ENCODE peak calls at places on chromosome 13, in seven cellular contexts. E is GM12878, C is dorsolateral prefrontal cortex, U is HL-60, B is PC-3, I is AG04450, O is brain microvascular endothelial cell. F is an unnamed sample.

GRCh38 chr13:113915012-113915763 is 51.3 kb upstream of the GAS6 start:
- DNase-seq in B (no peak), I (no peak), O (no peak), U (no peak), C (no peak), E (no peak), F (no peak)

GRCh38 chr13:67620665-67621064 is 390.5 kb upstream of the PCDH9 start:
- DNase-seq in U (no peak), B (no peak), I (peak), E (no peak), O (no peak), C (no peak), F (no peak)

GRCh38 chr13:24995225-24995804 is 100.6 kb upstream of the PABPC3 start:
- DNase-seq in E (no peak), U (no peak), B (peak), C (peak), I (peak), O (peak), F (peak)

GRCh38 chr13:112890316-112891131 is 78.5 kb upstream of the MCF2L start:
- DNase-seq in C (no peak), B (no peak), I (no peak), U (no peak), E (no peak), O (no peak), F (no peak)

GRCh38 chr13:65724261-65724660 is 1505.9 kb downstream of the PCDH9 start:
- DNase-seq in B (no peak), U (no peak), E (no peak), C (no peak), O (peak), I (no peak), F (no peak)

GRCh38 chr13:100508391-100508790 is 80.2 kb downstream of the GGACT start:
- DNase-seq in O (no peak), B (no peak), I (no peak), E (no peak), U (no peak), C (no peak), F (no peak)

GRCh38 chr13:52141299-52141698 is 12.4 kb upstream of the NEK5 start:
- DNase-seq in E (no peak), O (no peak), I (no peak), U (no peak), C (no peak), B (no peak), F (no peak)

GRCh38 chr13:77584111-77584510 is 48.6 kb downstream of the SCEL start:
- DNase-seq in I (no peak), U (no peak), B (no peak), O (no peak), C (peak), E (no peak), F (no peak)

GRCh38 chr13:106560791-106561190 is 7.1 kb downstream of the ARGLU1 start:
- DNase-seq in B (no peak), I (no peak), U (no peak), O (no peak), C (no peak), E (no peak), F (no peak)

GRCh38 chr13:30465541-30466357 is at the start of gene HMGB1:
- DNase-seq in O (peak), U (peak), B (peak), I (peak), C (peak), E (peak), F (peak)
- H3K4me3 ChIP-seq in O (peak), U (peak), B (peak), I (peak), C (peak), E (peak), F (peak)

DNA sequence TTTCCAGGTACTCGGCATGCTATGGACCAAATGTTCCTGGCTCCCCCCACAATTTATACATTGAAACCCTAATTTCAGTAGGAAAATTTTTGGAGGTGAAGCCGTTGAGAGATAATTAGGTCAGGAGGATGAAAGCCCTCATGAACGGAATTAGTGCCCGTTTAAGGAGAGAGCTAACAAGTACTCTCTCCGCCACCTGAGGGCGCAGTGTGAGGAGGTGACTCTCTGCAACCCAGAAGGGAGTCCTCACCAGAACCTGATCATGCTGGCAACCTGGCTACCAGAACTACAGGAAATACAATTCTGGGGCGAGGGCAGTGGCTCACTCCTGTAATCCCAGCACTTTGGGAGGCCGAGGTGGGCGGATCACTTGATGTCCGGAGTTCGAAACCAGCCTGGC is 397.8 kb downstream of the SLITRK5 start:
- DNase-seq in U (no peak), B (peak), C (no peak), O (no peak), E (no peak), I (no peak), F (no peak)
- TF ChIP-seq CTCF in U (no peak), B (peak), C (no peak), O (no peak), E (no peak), I (no peak), F (no peak)

GRCh38 chr13:92259523-92259922 is 861.1 kb downstream of the GPC5 start:
- DNase-seq in E (no peak), U (no peak), I (no peak), B (no peak), C (no peak), O (no peak), F (peak)
- H3K4me3 ChIP-seq in E (no peak), U (no peak), I (no peak), B (no peak), C (no peak), O (no peak), F (no peak)

DNA sequence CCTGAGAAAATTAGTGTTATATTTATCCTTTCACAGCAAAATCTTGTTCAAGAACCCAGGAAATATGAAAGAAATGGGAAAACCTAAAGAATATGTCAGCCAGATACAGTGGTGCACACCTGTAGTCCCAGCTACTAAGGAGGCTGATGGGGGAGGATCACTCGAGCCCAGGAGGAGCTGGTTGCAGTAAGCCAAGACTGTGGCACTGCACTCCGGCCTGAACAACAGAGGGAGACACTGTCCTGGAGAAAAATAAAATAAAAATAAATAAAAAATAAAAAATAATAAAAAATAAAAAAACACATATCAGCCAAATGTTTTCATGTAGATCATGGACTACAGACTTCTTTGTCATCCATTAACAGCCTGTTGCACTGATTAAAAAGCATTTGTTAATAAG is 244.8 kb upstream of the KLHL1 start:
- DNase-seq in C (no peak), O (no peak), E (no peak), U (no peak), B (peak), I (no peak), F (no peak)
- TF ChIP-seq CTCF in C (no peak), O (peak), E (no peak), U (no peak), B (no peak), I (no peak), F (no peak)

DNA sequence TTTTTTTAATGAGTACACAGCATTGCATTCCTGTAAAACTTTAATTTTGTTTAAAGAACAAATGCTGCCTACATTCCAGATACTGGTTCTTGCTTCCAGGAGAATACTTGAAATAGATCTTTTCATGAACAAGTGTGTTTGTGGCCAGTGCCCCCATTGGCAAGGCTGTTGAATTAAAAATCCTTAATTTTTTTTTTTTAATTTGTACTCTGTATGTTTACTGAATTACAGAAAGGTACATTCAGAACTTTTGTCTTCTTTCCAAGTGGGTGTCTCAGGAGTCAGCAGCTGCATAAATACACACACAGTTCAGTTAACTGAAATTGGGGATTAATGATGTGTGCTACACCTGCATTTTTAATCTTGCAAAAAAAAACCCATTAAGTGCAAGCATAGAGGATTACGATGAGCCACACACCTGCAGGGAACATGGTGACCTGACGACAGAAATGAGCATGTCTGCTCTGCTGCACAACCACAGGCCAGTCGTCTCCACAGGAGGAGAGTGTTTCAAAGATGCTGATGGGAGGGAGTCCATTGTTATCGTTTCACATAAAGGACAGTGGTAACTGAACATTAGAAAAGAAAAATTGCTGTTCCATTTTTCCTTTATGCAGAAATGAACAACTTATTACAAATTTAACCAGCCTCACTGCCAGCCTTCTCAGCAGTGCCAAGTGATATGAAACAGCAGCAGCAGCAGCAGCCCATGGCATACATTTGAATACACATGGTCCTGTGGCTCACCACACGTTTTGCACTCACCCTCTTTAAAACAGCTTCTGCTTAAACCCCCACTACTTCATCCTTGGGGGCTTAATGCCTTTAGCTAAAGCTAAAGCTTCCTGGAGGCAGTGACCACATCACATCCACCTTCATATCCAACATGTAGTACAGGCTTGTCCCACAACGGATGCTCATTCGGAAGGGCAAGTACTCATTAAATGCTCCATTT is 72.3 kb upstream of the RFC3 start:
- DNase-seq in C (no peak), O (no peak), E (no peak), B (no peak), U (no peak), I (no peak), F (no peak)
- H3K4me3 ChIP-seq in C (no peak), O (no peak), E (peak), B (no peak), U (no peak), I (no peak), F (no peak)

DNA sequence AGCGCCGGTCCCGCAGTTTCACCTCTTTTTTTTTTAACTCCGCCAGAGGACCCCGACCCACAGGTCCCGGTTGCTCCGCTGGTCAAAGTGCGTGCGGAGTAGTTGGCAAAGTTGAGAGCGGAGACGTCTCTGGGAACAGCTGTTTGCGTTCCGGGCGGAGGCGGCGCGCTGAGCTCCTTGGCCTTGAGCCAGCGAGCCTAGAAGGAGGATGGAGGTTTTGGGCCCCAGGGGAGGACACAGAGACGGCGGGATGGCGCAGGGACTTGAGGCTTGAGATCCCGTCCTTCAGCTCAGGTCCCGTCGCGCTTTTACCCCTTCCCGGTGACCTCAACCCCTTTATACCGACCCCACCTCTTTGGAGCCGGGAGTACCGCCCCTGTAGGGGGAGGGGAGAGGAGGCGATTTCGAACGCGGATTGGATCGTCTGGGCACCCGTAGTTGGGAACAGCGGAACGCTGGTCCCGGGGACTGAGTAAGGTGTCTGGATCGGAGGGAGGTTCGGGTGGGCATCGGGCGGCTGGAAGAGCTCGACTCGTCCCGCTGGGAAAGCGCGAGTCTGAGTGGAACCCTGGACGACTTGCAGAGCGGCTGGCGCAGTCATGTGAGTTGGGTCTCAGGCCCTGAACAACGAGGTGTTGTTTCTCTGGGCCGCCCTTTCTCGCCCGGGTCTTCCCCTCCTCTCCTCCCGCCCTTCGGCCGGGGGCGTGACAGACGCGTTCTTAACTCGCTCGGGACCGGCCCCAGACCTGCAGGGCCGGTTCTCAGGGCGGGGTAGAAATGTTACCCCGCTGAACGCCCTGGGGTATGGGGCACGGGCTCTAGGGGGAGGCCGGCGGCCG is at the start of gene WBP4:
- DNase-seq in U (peak), E (peak), C (peak), O (peak), I (peak), B (peak), F (peak)
- TF ChIP-seq CTCF in U (no peak), E (peak), C (peak), O (peak), I (peak), B (no peak), F (peak)

GRCh38 chr13:98273824-98274786 is 97.0 kb upstream of the RNF113B start:
- DNase-seq in C (no peak), O (no peak), B (no peak), I (no peak), U (no peak), E (no peak), F (no peak)
- H3K4me3 ChIP-seq in C (no peak), O (no peak), B (no peak), I (no peak), U (no peak), E (no peak), F (no peak)

F was measured in bronchial epithelial cell.